ENCODE peak calls at places on chromosomes 3 and 15, in eight cellular contexts. One of them, this sample, is unnamed.
A peak's percentile ranks its signal among the peaks of the same experiment; 100 is the strongest.

GRCh38 chr3:189625071-189625470 is 6.1 kb upstream of the TP63 start:
- DNase-seq in endodermal cell: no peak
- DNase-seq in coronary artery: no peak
- DNase-seq in GM18507: no peak
- DNase-seq in non-pigmented ciliary epithelial cell: no peak
- DNase-seq in SHP77 treated with DMSO at 0.1 percent for 48 hours: no peak
- DNase-seq in HuH-7.5: no peak
- DNase-seq in MM.1S: no peak
- DNase-seq in this sample: no peak

GRCh38 chr15:45653702-45654424 is 19.0 kb downstream of the SQOR start:
- DNase-seq in endodermal cell: no peak
- DNase-seq in coronary artery: no peak
- DNase-seq in GM18507: no peak
- DNase-seq in non-pigmented ciliary epithelial cell: no peak
- DNase-seq in SHP77 treated with DMSO at 0.1 percent for 48 hours: no peak
- DNase-seq in HuH-7.5: no peak
- DNase-seq in MM.1S: no peak
- DNase-seq in this sample: peak; percentile 35

GRCh38 chr15:96756656-96757055 is 426.2 kb downstream of the NR2F2 start:
- DNase-seq in endodermal cell: no peak
- DNase-seq in coronary artery: no peak
- DNase-seq in GM18507: no peak
- DNase-seq in non-pigmented ciliary epithelial cell: no peak
- DNase-seq in SHP77 treated with DMSO at 0.1 percent for 48 hours: no peak
- DNase-seq in HuH-7.5: no peak
- DNase-seq in MM.1S: no peak
- DNase-seq in this sample: no peak

GRCh38 chr3:127043731-127044510 is 61.0 kb downstream of the PLXNA1 start:
- DNase-seq in endodermal cell: no peak
- DNase-seq in coronary artery: no peak
- DNase-seq in GM18507: no peak
- DNase-seq in non-pigmented ciliary epithelial cell: no peak
- DNase-seq in SHP77 treated with DMSO at 0.1 percent for 48 hours: no peak
- DNase-seq in HuH-7.5: no peak
- DNase-seq in MM.1S: no peak
- DNase-seq in this sample: no peak

GRCh38 chr3:195388380-195388779 is 54.4 kb downstream of the ACAP2 start:
- DNase-seq in endodermal cell: no peak
- DNase-seq in coronary artery: no peak
- DNase-seq in GM18507: no peak
- DNase-seq in non-pigmented ciliary epithelial cell: no peak
- DNase-seq in SHP77 treated with DMSO at 0.1 percent for 48 hours: no peak
- DNase-seq in HuH-7.5: no peak
- DNase-seq in MM.1S: no peak
- DNase-seq in this sample: no peak

GRCh38 chr3:75332784-75333183 is 331.3 kb upstream of the FRG2C start:
- DNase-seq in endodermal cell: no peak
- DNase-seq in coronary artery: no peak
- DNase-seq in GM18507: no peak
- DNase-seq in non-pigmented ciliary epithelial cell: no peak
- DNase-seq in SHP77 treated with DMSO at 0.1 percent for 48 hours: no peak
- DNase-seq in HuH-7.5: no peak
- DNase-seq in MM.1S: no peak
- DNase-seq in this sample: no peak

GRCh38 chr15:41944313-41944940 is 27.9 kb downstream of the EHD4 start:
- DNase-seq in endodermal cell: peak; percentile 33
- DNase-seq in coronary artery: peak; percentile 74
- DNase-seq in GM18507: no peak
- DNase-seq in non-pigmented ciliary epithelial cell: peak; percentile 84
- DNase-seq in SHP77 treated with DMSO at 0.1 percent for 48 hours: no peak
- DNase-seq in HuH-7.5: no peak
- DNase-seq in MM.1S: no peak
- DNase-seq in this sample: no peak

GRCh38 chr15:44193651-44194396 is 1.2 kb downstream of the FRMD5 start:
- DNase-seq in endodermal cell: peak; percentile 75
- DNase-seq in coronary artery: no peak
- DNase-seq in GM18507: no peak
- DNase-seq in non-pigmented ciliary epithelial cell: no peak
- DNase-seq in SHP77 treated with DMSO at 0.1 percent for 48 hours: peak; percentile 58
- DNase-seq in HuH-7.5: no peak
- DNase-seq in MM.1S: peak; percentile 67
- DNase-seq in this sample: no peak

GRCh38 chr15:45378149-45378912 is at the start of gene GATM:
- DNase-seq in endodermal cell: peak; percentile 91
- DNase-seq in coronary artery: peak; percentile 90
- DNase-seq in GM18507: peak; percentile 81
- DNase-seq in non-pigmented ciliary epithelial cell: peak; percentile 38
- DNase-seq in SHP77 treated with DMSO at 0.1 percent for 48 hours: no peak
- DNase-seq in HuH-7.5: peak; percentile 62
- DNase-seq in MM.1S: peak; percentile 75
- DNase-seq in this sample: no peak

GRCh38 chr3:187049462-187050101 is 89.7 kb downstream of the RPL39L start:
- DNase-seq in endodermal cell: peak; percentile 29
- DNase-seq in coronary artery: no peak
- DNase-seq in GM18507: no peak
- DNase-seq in non-pigmented ciliary epithelial cell: no peak
- DNase-seq in SHP77 treated with DMSO at 0.1 percent for 48 hours: no peak
- DNase-seq in HuH-7.5: no peak
- DNase-seq in MM.1S: no peak
- DNase-seq in this sample: no peak

GRCh38 chr3:173225351-173225750 is 84.3 kb upstream of the SPATA16 start:
- DNase-seq in endodermal cell: no peak
- DNase-seq in coronary artery: no peak
- DNase-seq in GM18507: no peak
- DNase-seq in non-pigmented ciliary epithelial cell: no peak
- DNase-seq in SHP77 treated with DMSO at 0.1 percent for 48 hours: no peak
- DNase-seq in HuH-7.5: no peak
- DNase-seq in MM.1S: no peak
- DNase-seq in this sample: no peak

GRCh38 chr15:32784571-32784970 is 66.8 kb downstream of the GREM1 start:
- DNase-seq in endodermal cell: no peak
- DNase-seq in coronary artery: no peak
- DNase-seq in GM18507: no peak
- DNase-seq in non-pigmented ciliary epithelial cell: no peak
- DNase-seq in SHP77 treated with DMSO at 0.1 percent for 48 hours: no peak
- DNase-seq in HuH-7.5: no peak
- DNase-seq in MM.1S: no peak
- DNase-seq in this sample: no peak

GRCh38 chr3:55434789-55435188 is 52.3 kb downstream of the WNT5A start:
- DNase-seq in endodermal cell: peak; percentile 68
- DNase-seq in coronary artery: no peak
- DNase-seq in GM18507: no peak
- DNase-seq in non-pigmented ciliary epithelial cell: no peak
- DNase-seq in SHP77 treated with DMSO at 0.1 percent for 48 hours: peak; percentile 18
- DNase-seq in HuH-7.5: no peak
- DNase-seq in MM.1S: peak; percentile 60
- DNase-seq in this sample: peak; percentile 13

GRCh38 chr3:39024497-39024896 is 27.2 kb downstream of the SCN11A start:
- DNase-seq in endodermal cell: no peak
- DNase-seq in coronary artery: no peak
- DNase-seq in GM18507: no peak
- DNase-seq in non-pigmented ciliary epithelial cell: no peak
- DNase-seq in SHP77 treated with DMSO at 0.1 percent for 48 hours: no peak
- DNase-seq in HuH-7.5: no peak
- DNase-seq in MM.1S: no peak
- DNase-seq in this sample: peak; percentile 7

GRCh38 chr15:56165234-56165633 is 78.4 kb downstream of the RFX7 start:
- DNase-seq in endodermal cell: no peak
- DNase-seq in coronary artery: no peak
- DNase-seq in GM18507: no peak
- DNase-seq in non-pigmented ciliary epithelial cell: no peak
- DNase-seq in SHP77 treated with DMSO at 0.1 percent for 48 hours: no peak
- DNase-seq in HuH-7.5: no peak
- DNase-seq in MM.1S: no peak
- DNase-seq in this sample: no peak